ENCODE peak calls at places on chromosomes 11 and 22, in eight cellular contexts. One of them, this sample, is unnamed.

GRCh38 chr11:35548925-35549561 is 23.6 kb upstream of the PAMR1 start:
- DNase-seq in tibial nerve: no peak
- DNase-seq in heart left ventricle: no peak
- DNase-seq in breast epithelium: no peak
- DNase-seq in stomach: no peak
- DNase-seq in right lobe of liver: no peak
- DNase-seq in IMR-90: peak
- DNase-seq in lower leg skin: no peak
- DNase-seq in this sample: no peak

GRCh38 chr11:67054851-67055523 is 1.7 kb upstream of the RHOD start:
- DNase-seq in stomach: peak
- DNase-seq in right lobe of liver: no peak
- DNase-seq in tibial nerve: no peak
- DNase-seq in lower leg skin: peak
- DNase-seq in breast epithelium: peak
- DNase-seq in heart left ventricle: peak
- DNase-seq in IMR-90: peak
- DNase-seq in this sample: peak

GRCh38 chr11:133821776-133822175 is 23.5 kb downstream of the SPATA19 start:
- DNase-seq in tibial nerve: no peak
- DNase-seq in breast epithelium: no peak
- DNase-seq in IMR-90: no peak
- DNase-seq in lower leg skin: no peak
- DNase-seq in stomach: peak
- DNase-seq in right lobe of liver: no peak
- DNase-seq in heart left ventricle: no peak
- DNase-seq in this sample: no peak

GRCh38 chr11:134497586-134497985 is 85.5 kb upstream of the B3GAT1 start:
- DNase-seq in heart left ventricle: no peak
- DNase-seq in right lobe of liver: peak
- DNase-seq in tibial nerve: no peak
- DNase-seq in lower leg skin: no peak
- DNase-seq in breast epithelium: peak
- DNase-seq in stomach: peak
- DNase-seq in IMR-90: no peak
- DNase-seq in this sample: no peak

GRCh38 chr11:134736251-134737072 is 324.4 kb upstream of the B3GAT1 start:
- DNase-seq in heart left ventricle: no peak
- DNase-seq in lower leg skin: no peak
- DNase-seq in IMR-90: no peak
- DNase-seq in breast epithelium: no peak
- DNase-seq in tibial nerve: no peak
- DNase-seq in stomach: no peak
- DNase-seq in right lobe of liver: no peak
- DNase-seq in this sample: no peak

GRCh38 chr11:91421586-91421985 is 803.0 kb upstream of the FAT3 start:
- DNase-seq in IMR-90: no peak
- DNase-seq in lower leg skin: no peak
- DNase-seq in tibial nerve: no peak
- DNase-seq in stomach: no peak
- DNase-seq in breast epithelium: no peak
- DNase-seq in right lobe of liver: no peak
- DNase-seq in heart left ventricle: no peak
- DNase-seq in this sample: no peak

GRCh38 chr22:26891431-26891830 is 234.0 kb downstream of the MIAT start:
- DNase-seq in IMR-90: peak
- DNase-seq in heart left ventricle: no peak
- DNase-seq in stomach: no peak
- DNase-seq in breast epithelium: no peak
- DNase-seq in right lobe of liver: no peak
- DNase-seq in tibial nerve: no peak
- DNase-seq in lower leg skin: no peak
- DNase-seq in this sample: no peak

GRCh38 chr11:10746871-10747270 is 4.2 kb upstream of the CTR9 start:
- DNase-seq in right lobe of liver: no peak
- DNase-seq in tibial nerve: no peak
- DNase-seq in lower leg skin: no peak
- DNase-seq in breast epithelium: no peak
- DNase-seq in stomach: no peak
- DNase-seq in IMR-90: no peak
- DNase-seq in heart left ventricle: no peak
- DNase-seq in this sample: no peak

GRCh38 chr11:33461319-33461718 is 204.1 kb downstream of the HIPK3 start:
- DNase-seq in IMR-90: no peak
- DNase-seq in heart left ventricle: no peak
- DNase-seq in breast epithelium: no peak
- DNase-seq in tibial nerve: no peak
- DNase-seq in right lobe of liver: no peak
- DNase-seq in lower leg skin: no peak
- DNase-seq in stomach: no peak
- DNase-seq in this sample: no peak

GRCh38 chr22:28582806-28583205 is 96.8 kb downstream of the TTC28 start:
- DNase-seq in IMR-90: peak
- DNase-seq in stomach: no peak
- DNase-seq in lower leg skin: no peak
- DNase-seq in heart left ventricle: no peak
- DNase-seq in tibial nerve: no peak
- DNase-seq in right lobe of liver: no peak
- DNase-seq in breast epithelium: no peak
- DNase-seq in this sample: no peak

GRCh38 chr11:34192481-34193401 is 87.3 kb downstream of the NAT10 start:
- DNase-seq in breast epithelium: no peak
- DNase-seq in tibial nerve: peak
- DNase-seq in IMR-90: peak
- DNase-seq in stomach: peak
- DNase-seq in lower leg skin: peak
- DNase-seq in right lobe of liver: no peak
- DNase-seq in heart left ventricle: no peak
- DNase-seq in this sample: peak

GRCh38 chr11:1326435-1327063 is 17.1 kb upstream of the TOLLIP start:
- DNase-seq in right lobe of liver: no peak
- DNase-seq in breast epithelium: no peak
- DNase-seq in stomach: no peak
- DNase-seq in heart left ventricle: no peak
- DNase-seq in tibial nerve: no peak
- DNase-seq in IMR-90: peak
- DNase-seq in lower leg skin: no peak
- DNase-seq in this sample: no peak

GRCh38 chr11:96524475-96524874 is 134.7 kb downstream of the JRKL start:
- DNase-seq in right lobe of liver: no peak
- DNase-seq in IMR-90: peak
- DNase-seq in tibial nerve: no peak
- DNase-seq in lower leg skin: no peak
- DNase-seq in stomach: no peak
- DNase-seq in breast epithelium: no peak
- DNase-seq in heart left ventricle: no peak
- DNase-seq in this sample: no peak
- TF ChIP-seq POLR2A in right lobe of liver: no peak
- TF ChIP-seq POLR2A in IMR-90: no peak
- TF ChIP-seq POLR2A in tibial nerve: no peak
- TF ChIP-seq POLR2A in lower leg skin: no peak
- TF ChIP-seq POLR2A in stomach: no peak
- TF ChIP-seq POLR2A in breast epithelium: no peak
- TF ChIP-seq POLR2A in heart left ventricle: no peak
- TF ChIP-seq POLR2A in this sample: no peak

GRCh38 chr11:72234920-72235319 is 9.1 kb downstream of the PHOX2A start:
- DNase-seq in IMR-90: no peak
- DNase-seq in lower leg skin: no peak
- DNase-seq in heart left ventricle: no peak
- DNase-seq in right lobe of liver: no peak
- DNase-seq in breast epithelium: no peak
- DNase-seq in stomach: no peak
- DNase-seq in tibial nerve: no peak
- DNase-seq in this sample: no peak
- TF ChIP-seq POLR2A in IMR-90: no peak
- TF ChIP-seq POLR2A in lower leg skin: no peak
- TF ChIP-seq POLR2A in heart left ventricle: no peak
- TF ChIP-seq POLR2A in right lobe of liver: no peak
- TF ChIP-seq POLR2A in breast epithelium: no peak
- TF ChIP-seq POLR2A in stomach: no peak
- TF ChIP-seq POLR2A in tibial nerve: no peak
- TF ChIP-seq POLR2A in this sample: no peak

GRCh38 chr11:120335928-120336640 is at the start of gene ARHGEF12:
- DNase-seq in breast epithelium: peak
- DNase-seq in stomach: peak
- DNase-seq in lower leg skin: peak
- DNase-seq in tibial nerve: peak
- DNase-seq in right lobe of liver: peak
- DNase-seq in IMR-90: peak
- DNase-seq in heart left ventricle: peak
- DNase-seq in this sample: peak
- TF ChIP-seq POLR2A in breast epithelium: peak
- TF ChIP-seq POLR2A in stomach: no peak
- TF ChIP-seq POLR2A in lower leg skin: no peak
- TF ChIP-seq POLR2A in tibial nerve: peak
- TF ChIP-seq POLR2A in right lobe of liver: peak
- TF ChIP-seq POLR2A in IMR-90: peak
- TF ChIP-seq POLR2A in heart left ventricle: no peak
- TF ChIP-seq POLR2A in this sample: peak

GRCh38 chr11:116736763-116737162 is 36.0 kb downstream of the BUD13 start:
- DNase-seq in right lobe of liver: no peak
- DNase-seq in stomach: no peak
- DNase-seq in lower leg skin: no peak
- DNase-seq in heart left ventricle: no peak
- DNase-seq in IMR-90: no peak
- DNase-seq in breast epithelium: no peak
- DNase-seq in tibial nerve: no peak
- DNase-seq in this sample: no peak
- TF ChIP-seq POLR2A in right lobe of liver: no peak
- TF ChIP-seq POLR2A in stomach: no peak
- TF ChIP-seq POLR2A in lower leg skin: no peak
- TF ChIP-seq POLR2A in heart left ventricle: no peak
- TF ChIP-seq POLR2A in IMR-90: no peak
- TF ChIP-seq POLR2A in breast epithelium: no peak
- TF ChIP-seq POLR2A in tibial nerve: no peak
- TF ChIP-seq POLR2A in this sample: no peak

DNA sequence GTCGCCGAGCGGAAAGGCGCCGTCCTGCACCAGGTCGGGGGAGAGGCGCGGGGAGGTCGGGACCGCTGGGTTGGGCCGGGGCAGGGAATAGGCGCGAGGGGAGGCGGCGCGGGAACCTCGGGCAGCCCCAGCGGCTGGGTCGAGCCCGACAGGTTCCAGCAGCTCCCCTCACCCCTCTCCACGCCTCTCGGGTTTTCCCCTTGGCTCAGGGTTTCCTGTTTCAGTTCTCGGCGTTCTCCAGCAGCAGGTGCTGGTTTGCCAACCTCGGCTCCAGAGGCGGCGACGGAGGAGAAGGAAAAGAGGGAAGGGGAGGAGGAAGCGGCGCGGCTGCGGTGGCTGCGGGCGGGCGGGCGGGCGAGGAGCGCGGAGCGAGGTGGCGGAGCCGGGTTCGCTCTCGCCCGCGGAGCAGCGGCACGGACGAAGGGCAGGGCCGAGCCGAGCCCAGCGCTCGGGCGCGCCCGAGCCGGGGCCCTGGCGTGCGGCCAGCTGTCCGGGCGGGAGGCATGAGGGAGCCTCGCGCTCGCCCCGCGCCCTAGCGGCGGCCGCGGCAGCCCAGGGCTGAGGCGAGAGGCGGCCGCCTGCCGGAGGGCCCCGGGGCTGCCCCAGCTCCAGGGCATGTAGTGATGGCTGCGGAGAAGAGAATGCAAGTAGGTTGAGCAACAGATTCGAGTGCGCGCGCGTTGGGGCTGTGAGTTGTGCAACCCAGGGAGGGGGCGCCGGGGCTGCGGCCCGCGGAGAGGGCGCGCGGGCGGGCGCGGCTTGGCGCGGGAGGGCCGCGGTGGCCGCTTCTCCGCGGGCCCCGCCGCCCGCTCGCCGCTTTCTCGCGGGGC is at the start of gene ZC3H12C:
- DNase-seq in lower leg skin: peak
- DNase-seq in right lobe of liver: peak
- DNase-seq in stomach: peak
- DNase-seq in tibial nerve: peak
- DNase-seq in heart left ventricle: peak
- DNase-seq in IMR-90: peak
- DNase-seq in breast epithelium: peak
- DNase-seq in this sample: peak
- TF ChIP-seq POLR2A in lower leg skin: no peak
- TF ChIP-seq POLR2A in right lobe of liver: peak
- TF ChIP-seq POLR2A in stomach: no peak
- TF ChIP-seq POLR2A in tibial nerve: peak
- TF ChIP-seq POLR2A in heart left ventricle: no peak
- TF ChIP-seq POLR2A in IMR-90: peak
- TF ChIP-seq POLR2A in breast epithelium: no peak
- TF ChIP-seq POLR2A in this sample: peak

DNA sequence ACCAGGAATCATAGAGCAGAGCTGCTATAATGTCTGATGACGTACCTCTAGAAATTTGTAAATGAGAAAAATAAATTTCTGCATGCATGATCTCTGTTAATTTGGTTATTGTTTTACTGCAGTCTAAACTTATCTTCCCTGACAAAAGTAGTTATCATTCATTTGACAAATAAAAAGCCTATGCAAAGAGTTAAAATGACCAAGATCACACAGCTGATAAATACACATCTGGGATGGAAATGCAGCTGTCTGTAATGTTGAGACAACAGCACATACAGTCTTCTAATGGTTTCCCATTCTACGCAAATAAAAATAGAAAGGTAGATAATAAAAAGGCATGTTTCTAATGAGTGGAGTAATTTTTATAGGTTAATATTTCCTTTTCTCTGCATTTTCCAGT is 225.1 kb upstream of the LUZP2 start:
- DNase-seq in heart left ventricle: no peak
- DNase-seq in breast epithelium: no peak
- DNase-seq in stomach: no peak
- DNase-seq in tibial nerve: no peak
- DNase-seq in right lobe of liver: no peak
- DNase-seq in IMR-90: no peak
- DNase-seq in lower leg skin: no peak
- DNase-seq in this sample: no peak
- TF ChIP-seq POLR2A in heart left ventricle: no peak
- TF ChIP-seq POLR2A in breast epithelium: no peak
- TF ChIP-seq POLR2A in stomach: no peak
- TF ChIP-seq POLR2A in tibial nerve: no peak
- TF ChIP-seq POLR2A in right lobe of liver: no peak
- TF ChIP-seq POLR2A in IMR-90: no peak
- TF ChIP-seq POLR2A in lower leg skin: no peak
- TF ChIP-seq POLR2A in this sample: no peak

GRCh38 chr22:50483106-50483505 is 1.8 kb downstream of the ADM2 start:
- DNase-seq in heart left ventricle: no peak
- DNase-seq in tibial nerve: no peak
- DNase-seq in right lobe of liver: no peak
- DNase-seq in IMR-90: no peak
- DNase-seq in breast epithelium: no peak
- DNase-seq in stomach: no peak
- DNase-seq in lower leg skin: no peak
- DNase-seq in this sample: no peak

GRCh38 chr22:50481045-50481439 is 301 bp upstream of the ADM2 start:
- DNase-seq in tibial nerve: no peak
- DNase-seq in lower leg skin: no peak
- DNase-seq in right lobe of liver: no peak
- DNase-seq in IMR-90: no peak
- DNase-seq in breast epithelium: no peak
- DNase-seq in heart left ventricle: no peak
- DNase-seq in stomach: no peak
- DNase-seq in this sample: no peak

GRCh38 chr22:50482107-50483074 is 1.0 kb downstream of the ADM2 start:
- DNase-seq in heart left ventricle: peak
- DNase-seq in breast epithelium: no peak
- DNase-seq in stomach: no peak
- DNase-seq in IMR-90: no peak
- DNase-seq in right lobe of liver: no peak
- DNase-seq in tibial nerve: no peak
- DNase-seq in lower leg skin: no peak
- DNase-seq in this sample: no peak

GRCh38 chr22:50479686-50480085 is 1.7 kb upstream of the ADM2 start:
- DNase-seq in heart left ventricle: no peak
- DNase-seq in tibial nerve: no peak
- DNase-seq in IMR-90: no peak
- DNase-seq in right lobe of liver: no peak
- DNase-seq in breast epithelium: no peak
- DNase-seq in lower leg skin: no peak
- DNase-seq in stomach: no peak
- DNase-seq in this sample: no peak

GRCh38 chr22:50481440-50482106 is at the start of gene ADM2:
- DNase-seq in lower leg skin: no peak
- DNase-seq in right lobe of liver: no peak
- DNase-seq in heart left ventricle: peak
- DNase-seq in tibial nerve: no peak
- DNase-seq in stomach: peak
- DNase-seq in IMR-90: no peak
- DNase-seq in breast epithelium: no peak
- DNase-seq in this sample: no peak
- TF ChIP-seq POLR2A in lower leg skin: no peak
- TF ChIP-seq POLR2A in right lobe of liver: peak
- TF ChIP-seq POLR2A in heart left ventricle: no peak
- TF ChIP-seq POLR2A in tibial nerve: no peak
- TF ChIP-seq POLR2A in stomach: no peak
- TF ChIP-seq POLR2A in IMR-90: no peak
- TF ChIP-seq POLR2A in breast epithelium: no peak
- TF ChIP-seq POLR2A in this sample: no peak